ENCODE peak calls at places on chromosomes 12 and 14, in six cellular contexts. P, T, X, I, K and H are unnamed samples.

GRCh38 chr14:91614187-91614586 is 104.1 kb upstream of the PPP4R3A start:
- DNase-seq in P (peak), I (no peak), X (no peak), K (no peak), T (no peak), H (no peak)

GRCh38 chr12:46774011-46774633 is 51.7 kb downstream of the SLC38A4 start:
- DNase-seq in P (no peak), X (no peak), I (no peak), T (no peak), K (no peak), H (no peak)

GRCh38 chr12:113271466-113271852 is 50.2 kb downstream of the TPCN1 start:
- DNase-seq in T (no peak), X (no peak), I (no peak), K (no peak), P (no peak), H (no peak)

GRCh38 chr14:73462815-73463214 is 4.5 kb upstream of the NUMB start:
- DNase-seq in P (peak), I (peak), X (no peak), K (no peak), T (no peak), H (no peak)

GRCh38 chr12:124509676-124510300 is 57.6 kb downstream of the NCOR2 start:
- DNase-seq in I (peak), P (peak), K (no peak), X (no peak), T (peak), H (no peak)

GRCh38 chr14:52801014-52801708 is 9.8 kb upstream of the GNPNAT1 start:
- DNase-seq in K (no peak), X (no peak), T (no peak), I (no peak), P (no peak), H (no peak)

GRCh38 chr14:55580401-55581010 is 499 bp downstream of the KTN1 start:
- DNase-seq in K (no peak), T (no peak), I (peak), P (peak), X (no peak), H (peak)

GRCh38 chr14:66046035-66046434 is 440.1 kb upstream of the CCDC196 start:
- DNase-seq in X (no peak), I (no peak), P (no peak), K (no peak), T (no peak), H (no peak)

GRCh38 chr14:31952573-31952972 is 124.5 kb upstream of the ARHGAP5 start:
- DNase-seq in T (no peak), X (no peak), P (no peak), K (no peak), I (no peak), H (no peak)

GRCh38 chr12:72315858-72316257 is 43.7 kb downstream of the TRHDE start:
- DNase-seq in T (no peak), X (no peak), I (no peak), K (no peak), P (no peak), H (no peak)

GRCh38 chr14:65496178-65496993 is 83.9 kb downstream of the FUT8 start:
- DNase-seq in T (no peak), X (no peak), I (no peak), K (no peak), P (no peak), H (no peak)

GRCh38 chr12:10207136-10207535 is 5.5 kb upstream of the GABARAPL1 start:
- DNase-seq in P (no peak), X (no peak), T (no peak), K (no peak), I (no peak), H (no peak)

GRCh38 chr12:71938728-71939385 is at the start of gene TPH2:
- DNase-seq in X (peak), K (no peak), T (peak), P (peak), I (peak), H (peak)

GRCh38 chr14:32507029-32507984 is 178.2 kb downstream of the AKAP6 start:
- DNase-seq in I (no peak), X (peak), K (no peak), T (no peak), P (peak), H (peak)

GRCh38 chr14:45169906-45170305 is 34.2 kb downstream of the FANCM start:
- DNase-seq in I (no peak), X (no peak), K (no peak), T (no peak), P (no peak), H (no peak)

GRCh38 chr12:106717671-106718070 is 56.8 kb upstream of the RIC8B start:
- DNase-seq in K (no peak), P (no peak), X (no peak), T (peak), I (no peak), H (no peak)

GRCh38 chr12:110223777-110224378 is 57.2 kb upstream of the ATP2A2 start:
- DNase-seq in X (no peak), P (no peak), T (no peak), K (no peak), I (no peak), H (no peak)

GRCh38 chr12:64385468-64385867 is 5.1 kb downstream of the C12orf56 start:
- DNase-seq in P (no peak), I (no peak), X (peak), T (no peak), K (no peak), H (no peak)

GRCh38 chr14:96592591-96593388 is 90.6 kb downstream of the PAPOLA start:
- DNase-seq in X (no peak), P (peak), K (no peak), I (peak), T (peak), H (peak)

DNA sequence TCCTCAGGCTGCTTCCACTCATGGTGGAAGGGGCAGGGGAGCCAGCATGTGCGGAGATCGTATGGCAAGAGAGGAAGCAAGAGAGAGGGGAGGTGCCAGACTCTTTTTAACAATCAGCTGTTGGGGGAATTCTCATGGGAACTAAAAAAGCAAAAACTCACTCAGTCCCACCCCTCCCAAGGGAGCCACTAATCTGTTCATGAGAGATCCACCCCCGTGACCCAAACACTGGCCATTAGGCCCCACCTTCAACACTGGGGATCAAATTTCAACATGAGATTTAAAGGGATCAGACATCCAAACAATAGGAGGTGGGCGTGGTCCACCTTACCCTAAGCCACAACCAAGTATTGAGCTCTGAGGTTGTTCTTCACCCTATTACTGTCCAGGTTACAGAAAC is 375.1 kb downstream of the GRIN2B start:
- DNase-seq in I (no peak), P (peak), K (no peak), X (no peak), T (no peak), H (no peak)
- TF ChIP-seq JUND in I (no peak), P (no peak), K (no peak), X (no peak), T (no peak), H (no peak)

GRCh38 chr12:68376901-68377300 is 44.7 kb upstream of the MDM1 start:
- DNase-seq in P (no peak), I (no peak), X (no peak), T (no peak), K (no peak), H (no peak)
- TF ChIP-seq JUND in P (no peak), I (no peak), X (no peak), T (no peak), K (no peak), H (no peak)

GRCh38 chr12:29160230-29160629 is 11.2 kb downstream of the FAR2 start:
- DNase-seq in P (no peak), K (no peak), T (no peak), X (no peak), I (no peak), H (no peak)

GRCh38 chr12:29159690-29160089 is 10.6 kb downstream of the FAR2 start:
- DNase-seq in T (no peak), I (no peak), P (no peak), K (no peak), X (no peak), H (no peak)

GRCh38 chr12:29157486-29157946 is 8.4 kb downstream of the FAR2 start:
- DNase-seq in X (no peak), T (no peak), I (no peak), P (no peak), K (no peak), H (no peak)

GRCh38 chr12:29155079-29155478 is 6.0 kb downstream of the FAR2 start:
- DNase-seq in P (peak), T (no peak), K (no peak), I (peak), X (no peak), H (no peak)

GRCh38 chr12:29158364-29158763 is 9.3 kb downstream of the FAR2 start:
- DNase-seq in T (no peak), I (no peak), K (no peak), P (no peak), X (no peak), H (no peak)
- TF ChIP-seq JUND in T (no peak), I (no peak), K (no peak), P (no peak), X (no peak), H (no peak)

GRCh38 chr12:27705263-27705662 is 5.4 kb upstream of the MRPS35 start:
- DNase-seq in K (no peak), T (peak), I (no peak), P (peak), X (no peak), H (no peak)

GRCh38 chr12:27709212-27709931 is 1.3 kb upstream of the MRPS35 start:
- DNase-seq in I (no peak), K (no peak), P (no peak), X (no peak), T (no peak), H (no peak)

GRCh38 chr12:27707216-27707615 is 3.4 kb upstream of the MRPS35 start:
- DNase-seq in P (no peak), K (no peak), I (no peak), X (no peak), T (no peak), H (no peak)

GRCh38 chr12:27703720-27704452 is 6.7 kb upstream of the MRPS35 start:
- DNase-seq in T (peak), K (peak), X (peak), P (peak), I (peak), H (peak)
- TF ChIP-seq JUND in T (no peak), K (no peak), X (no peak), P (peak), I (no peak), H (no peak)

GRCh38 chr14:100317897-100318808 is 5.0 kb upstream of the SLC25A47 start:
- DNase-seq in P (peak), T (no peak), I (peak), K (no peak), X (peak), H (peak)
- TF ChIP-seq JUND in P (no peak), T (no peak), I (no peak), K (no peak), X (no peak), H (no peak)

GRCh38 chr14:87712386-87713113 is 280.4 kb downstream of the GALC start:
- DNase-seq in P (no peak), T (no peak), I (no peak), K (no peak), X (no peak), H (no peak)
- TF ChIP-seq JUND in P (no peak), T (no peak), I (no peak), K (no peak), X (no peak), H (no peak)

DNA sequence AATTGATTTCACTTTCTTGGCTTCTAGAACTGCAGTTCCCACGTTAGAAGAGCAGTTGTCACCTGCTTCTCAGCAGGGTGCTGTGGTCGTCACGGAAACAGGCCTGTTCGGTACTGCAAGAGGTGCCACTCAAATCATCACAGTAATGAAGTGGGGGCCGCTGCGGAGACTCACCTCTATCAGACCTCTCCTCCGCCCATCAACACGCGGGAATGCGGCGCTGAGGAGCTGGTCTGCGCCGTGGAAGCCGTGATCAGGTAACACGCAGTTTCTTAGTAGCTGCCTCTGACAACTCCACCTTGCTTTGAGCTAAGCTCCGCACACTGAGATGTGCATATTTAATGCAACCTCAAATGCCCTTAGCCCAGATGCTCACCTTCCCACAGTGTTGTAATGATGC is 107.2 kb downstream of the UNC79 start:
- DNase-seq in P (no peak), K (no peak), I (no peak), T (no peak), X (no peak), H (no peak)
- TF ChIP-seq JUND in P (no peak), K (no peak), I (no peak), T (no peak), X (no peak), H (no peak)

DNA sequence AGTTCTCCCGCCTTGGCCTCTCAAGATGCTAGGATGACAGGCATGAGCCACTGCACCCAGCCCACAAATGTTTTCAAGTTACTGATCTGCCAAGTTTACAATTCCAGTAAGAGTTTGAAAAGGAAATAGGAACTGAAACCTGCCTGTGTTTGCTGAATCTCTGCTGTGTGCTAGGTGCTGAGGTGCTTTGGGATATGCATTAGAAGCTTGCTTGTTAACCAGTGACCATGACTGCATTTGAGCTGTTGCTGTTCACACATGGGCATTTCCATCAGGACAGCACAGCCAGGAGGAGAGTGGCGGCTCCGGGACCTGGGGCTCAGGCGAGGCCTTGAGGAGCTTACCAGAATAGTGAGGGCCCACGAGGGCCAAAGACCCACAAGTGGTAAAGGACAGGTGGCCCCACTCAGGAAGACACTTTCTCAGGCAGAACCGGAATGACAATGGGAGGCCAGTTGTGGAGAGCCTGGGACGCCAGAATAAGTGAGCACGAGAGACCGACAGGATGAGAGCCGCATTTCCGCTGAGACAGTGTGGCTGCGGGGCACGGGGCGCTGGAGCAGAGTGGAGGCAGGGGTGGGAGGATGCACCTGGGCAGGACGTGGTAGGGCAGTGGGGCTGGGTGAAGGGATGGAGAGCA is 54.5 kb upstream of the MMP17 start:
- DNase-seq in P (no peak), X (no peak), T (no peak), I (no peak), K (peak), H (no peak)
- TF ChIP-seq JUND in P (no peak), X (no peak), T (no peak), I (no peak), K (no peak), H (no peak)

GRCh38 chr14:63895510-63895909 is 42.7 kb downstream of the SYNE2 start:
- DNase-seq in I (no peak), T (no peak), P (no peak), X (no peak), K (no peak), H (no peak)

GRCh38 chr14:63890553-63890952 is 37.7 kb downstream of the SYNE2 start:
- DNase-seq in T (no peak), P (no peak), I (no peak), K (no peak), X (no peak), H (no peak)

GRCh38 chr14:63887899-63888298 is 35.1 kb downstream of the SYNE2 start:
- DNase-seq in P (no peak), T (no peak), I (no peak), K (no peak), X (no peak), H (no peak)

GRCh38 chr14:63893701-63894458 is 41.1 kb downstream of the SYNE2 start:
- DNase-seq in K (no peak), X (no peak), P (no peak), T (no peak), I (no peak), H (peak)

DNA sequence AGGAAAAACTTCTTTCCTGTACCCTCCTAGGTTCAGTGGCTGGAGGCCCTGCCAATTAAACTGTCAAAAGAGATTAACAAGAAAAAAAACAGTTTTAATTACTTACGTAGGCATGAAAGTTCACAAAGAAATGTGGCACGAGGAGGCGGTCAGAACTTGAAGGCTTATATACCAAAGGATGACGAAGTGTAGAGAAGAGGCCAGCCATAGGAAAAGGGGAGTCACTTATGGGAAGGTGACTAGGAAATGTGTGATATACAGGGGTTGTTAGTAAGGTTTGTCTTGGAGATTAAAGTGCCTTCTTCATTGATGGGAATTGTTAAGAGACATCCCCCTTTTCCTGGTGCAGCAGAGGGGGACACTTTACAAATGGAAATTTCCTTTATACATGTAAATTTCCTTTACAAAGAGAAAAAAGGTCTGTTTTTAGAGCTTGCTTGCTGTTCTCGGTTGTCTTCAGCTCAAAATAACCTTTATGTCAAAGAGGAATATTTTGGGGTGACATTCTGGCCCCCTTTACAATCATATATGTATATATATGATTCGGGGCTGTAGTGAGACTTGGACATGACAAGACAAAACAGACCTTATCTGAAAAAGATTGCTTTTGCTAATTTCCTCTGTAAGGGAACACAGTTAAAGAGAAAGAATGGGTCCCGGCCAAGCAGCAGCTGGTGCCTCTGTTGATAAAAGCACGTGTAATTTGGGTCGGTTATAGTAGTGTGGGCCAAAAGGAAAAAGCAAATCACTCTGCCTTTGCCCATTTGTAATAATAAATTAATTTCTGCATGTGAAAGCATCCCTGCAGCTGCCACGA is 38.6 kb downstream of the SYNE2 start:
- DNase-seq in I (no peak), T (no peak), K (no peak), P (no peak), X (no peak), H (no peak)
- TF ChIP-seq JUND in I (no peak), T (no peak), K (no peak), P (no peak), X (no peak), H (no peak)